ENCODE peak calls at places on chromosome 3, in ten cellular contexts. One of them, this sample, is unnamed. For H3K36me3, the result is how much of the 10 kb centered on the place peaks cover.

GRCh38 chr3:127690823-127691452 is 18.2 kb downstream of the ABTB1 start:
- DNase-seq in Peyer's patch: peak
- DNase-seq in HepG2: peak
- DNase-seq in mucosa of descending colon: peak
- DNase-seq in sigmoid colon: no peak
- DNase-seq in heart right ventricle: no peak
- DNase-seq in IMR-90: peak
- DNase-seq in CD8-positive, alpha-beta memory T cell: no peak
- DNase-seq in ovary: no peak
- DNase-seq in spleen: peak
- DNase-seq in this sample: peak

GRCh38 chr3:23751485-23751811 is 54.3 kb upstream of the UBE2E1 start:
- DNase-seq in Peyer's patch: no peak
- DNase-seq in HepG2: no peak
- DNase-seq in mucosa of descending colon: no peak
- DNase-seq in sigmoid colon: no peak
- DNase-seq in heart right ventricle: peak
- DNase-seq in IMR-90: no peak
- DNase-seq in CD8-positive, alpha-beta memory T cell: no peak
- DNase-seq in ovary: no peak
- DNase-seq in spleen: no peak
- DNase-seq in this sample: peak

GRCh38 chr3:65963787-65964707 is 74.7 kb downstream of the MAGI1 start:
- DNase-seq in Peyer's patch: no peak
- DNase-seq in HepG2: peak
- DNase-seq in mucosa of descending colon: no peak
- DNase-seq in sigmoid colon: no peak
- DNase-seq in heart right ventricle: no peak
- DNase-seq in IMR-90: peak
- DNase-seq in CD8-positive, alpha-beta memory T cell: no peak
- DNase-seq in ovary: no peak
- DNase-seq in spleen: no peak
- DNase-seq in this sample: peak

GRCh38 chr3:158539414-158540014 is 31.5 kb upstream of the MLF1 start:
- DNase-seq in Peyer's patch: no peak
- DNase-seq in HepG2: peak
- DNase-seq in mucosa of descending colon: no peak
- DNase-seq in sigmoid colon: no peak
- DNase-seq in heart right ventricle: peak
- DNase-seq in IMR-90: peak
- DNase-seq in CD8-positive, alpha-beta memory T cell: peak
- DNase-seq in ovary: no peak
- DNase-seq in spleen: no peak
- DNase-seq in this sample: peak

GRCh38 chr3:111846717-111847116 is 12.3 kb upstream of the PHLDB2 start:
- DNase-seq in Peyer's patch: no peak
- DNase-seq in HepG2: no peak
- DNase-seq in mucosa of descending colon: no peak
- DNase-seq in sigmoid colon: no peak
- DNase-seq in heart right ventricle: no peak
- DNase-seq in IMR-90: peak
- DNase-seq in CD8-positive, alpha-beta memory T cell: no peak
- DNase-seq in ovary: no peak
- DNase-seq in spleen: no peak
- DNase-seq in this sample: no peak

GRCh38 chr3:188294823-188295487 is 141.0 kb downstream of the LPP start:
- DNase-seq in Peyer's patch: no peak
- DNase-seq in HepG2: peak
- DNase-seq in mucosa of descending colon: no peak
- DNase-seq in sigmoid colon: no peak
- DNase-seq in heart right ventricle: peak
- DNase-seq in IMR-90: peak
- DNase-seq in CD8-positive, alpha-beta memory T cell: no peak
- DNase-seq in ovary: no peak
- DNase-seq in spleen: no peak
- DNase-seq in this sample: peak

GRCh38 chr3:151439652-151440125 is 21.2 kb downstream of the IGSF10 start:
- DNase-seq in Peyer's patch: no peak
- DNase-seq in HepG2: peak
- DNase-seq in mucosa of descending colon: no peak
- DNase-seq in sigmoid colon: no peak
- DNase-seq in heart right ventricle: peak
- DNase-seq in IMR-90: peak
- DNase-seq in CD8-positive, alpha-beta memory T cell: no peak
- DNase-seq in ovary: no peak
- DNase-seq in spleen: no peak
- DNase-seq in this sample: peak

GRCh38 chr3:142072851-142073250 is 76.5 kb downstream of the TFDP2 start:
- DNase-seq in Peyer's patch: no peak
- DNase-seq in HepG2: no peak
- DNase-seq in mucosa of descending colon: no peak
- DNase-seq in sigmoid colon: no peak
- DNase-seq in heart right ventricle: no peak
- DNase-seq in IMR-90: no peak
- DNase-seq in CD8-positive, alpha-beta memory T cell: no peak
- DNase-seq in ovary: no peak
- DNase-seq in spleen: no peak
- DNase-seq in this sample: no peak

GRCh38 chr3:73885862-73886261 is 261.1 kb upstream of the PDZRN3 start:
- DNase-seq in Peyer's patch: no peak
- DNase-seq in HepG2: no peak
- DNase-seq in mucosa of descending colon: no peak
- DNase-seq in sigmoid colon: no peak
- DNase-seq in heart right ventricle: no peak
- DNase-seq in IMR-90: no peak
- DNase-seq in CD8-positive, alpha-beta memory T cell: no peak
- DNase-seq in ovary: no peak
- DNase-seq in spleen: no peak
- DNase-seq in this sample: no peak

GRCh38 chr3:56899078-56899477 is 97.3 kb upstream of the ARHGEF3 start:
- DNase-seq in Peyer's patch: no peak
- DNase-seq in HepG2: no peak
- DNase-seq in mucosa of descending colon: no peak
- DNase-seq in sigmoid colon: no peak
- DNase-seq in heart right ventricle: no peak
- DNase-seq in IMR-90: no peak
- DNase-seq in CD8-positive, alpha-beta memory T cell: no peak
- DNase-seq in ovary: no peak
- DNase-seq in spleen: no peak
- DNase-seq in this sample: no peak

GRCh38 chr3:14455571-14456317 is 53.3 kb downstream of the SLC6A6 start:
- DNase-seq in Peyer's patch: no peak
- DNase-seq in HepG2: no peak
- DNase-seq in mucosa of descending colon: no peak
- DNase-seq in sigmoid colon: no peak
- DNase-seq in heart right ventricle: no peak
- DNase-seq in IMR-90: no peak
- DNase-seq in CD8-positive, alpha-beta memory T cell: no peak
- DNase-seq in ovary: no peak
- DNase-seq in spleen: no peak
- DNase-seq in this sample: no peak

GRCh38 chr3:38348903-38349302 is 2.3 kb downstream of the XYLB start:
- DNase-seq in Peyer's patch: no peak
- DNase-seq in HepG2: no peak
- DNase-seq in mucosa of descending colon: no peak
- DNase-seq in sigmoid colon: no peak
- DNase-seq in heart right ventricle: no peak
- DNase-seq in IMR-90: peak
- DNase-seq in CD8-positive, alpha-beta memory T cell: no peak
- DNase-seq in ovary: no peak
- DNase-seq in spleen: no peak
- DNase-seq in this sample: no peak

GRCh38 chr3:61736506-61736905 is 175.1 kb downstream of the PTPRG start:
- DNase-seq in Peyer's patch: no peak
- DNase-seq in HepG2: no peak
- DNase-seq in mucosa of descending colon: no peak
- DNase-seq in sigmoid colon: no peak
- DNase-seq in heart right ventricle: no peak
- DNase-seq in IMR-90: peak
- DNase-seq in CD8-positive, alpha-beta memory T cell: no peak
- DNase-seq in ovary: no peak
- DNase-seq in spleen: no peak
- DNase-seq in this sample: no peak

GRCh38 chr3:29695201-29695904 is 414.5 kb downstream of the RBMS3 start:
- DNase-seq in Peyer's patch: no peak
- DNase-seq in HepG2: no peak
- DNase-seq in mucosa of descending colon: no peak
- DNase-seq in sigmoid colon: peak
- DNase-seq in heart right ventricle: no peak
- DNase-seq in IMR-90: peak
- DNase-seq in CD8-positive, alpha-beta memory T cell: no peak
- DNase-seq in ovary: no peak
- DNase-seq in spleen: no peak
- DNase-seq in this sample: no peak

DNA sequence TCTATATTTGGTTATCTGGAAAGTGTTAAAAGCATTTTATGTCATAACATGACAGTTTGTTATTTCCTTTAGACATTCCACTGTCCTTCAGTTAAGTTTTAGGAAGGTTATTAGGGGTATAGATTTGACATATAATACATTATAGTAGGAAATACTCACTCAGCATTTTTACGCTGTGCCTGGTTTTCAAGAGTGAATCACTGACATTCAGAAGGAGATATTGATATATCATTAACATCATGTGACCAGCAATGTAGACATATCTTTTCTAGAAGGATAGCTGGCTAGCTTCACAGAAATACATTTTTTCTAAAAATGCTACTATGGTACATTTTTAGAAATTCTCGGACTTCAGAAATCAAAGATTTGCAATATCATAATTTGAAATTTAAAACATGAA is 57.6 kb downstream of the OPA1 start:
- DNase-seq in Peyer's patch: no peak
- DNase-seq in HepG2: no peak
- DNase-seq in mucosa of descending colon: no peak
- DNase-seq in sigmoid colon: no peak
- DNase-seq in heart right ventricle: no peak
- DNase-seq in IMR-90: no peak
- DNase-seq in CD8-positive, alpha-beta memory T cell: no peak
- DNase-seq in ovary: no peak
- DNase-seq in spleen: no peak
- DNase-seq in this sample: no peak
- H3K36me3 ChIP-seq in Peyer's patch: under half
- H3K36me3 ChIP-seq in HepG2: under half
- H3K36me3 ChIP-seq in mucosa of descending colon: under half
- H3K36me3 ChIP-seq in sigmoid colon: half or more
- H3K36me3 ChIP-seq in heart right ventricle: under half
- H3K36me3 ChIP-seq in IMR-90: under half
- H3K36me3 ChIP-seq in CD8-positive, alpha-beta memory T cell: under half
- H3K36me3 ChIP-seq in ovary: under half
- H3K36me3 ChIP-seq in spleen: half or more
- H3K36me3 ChIP-seq in this sample: under half

DNA sequence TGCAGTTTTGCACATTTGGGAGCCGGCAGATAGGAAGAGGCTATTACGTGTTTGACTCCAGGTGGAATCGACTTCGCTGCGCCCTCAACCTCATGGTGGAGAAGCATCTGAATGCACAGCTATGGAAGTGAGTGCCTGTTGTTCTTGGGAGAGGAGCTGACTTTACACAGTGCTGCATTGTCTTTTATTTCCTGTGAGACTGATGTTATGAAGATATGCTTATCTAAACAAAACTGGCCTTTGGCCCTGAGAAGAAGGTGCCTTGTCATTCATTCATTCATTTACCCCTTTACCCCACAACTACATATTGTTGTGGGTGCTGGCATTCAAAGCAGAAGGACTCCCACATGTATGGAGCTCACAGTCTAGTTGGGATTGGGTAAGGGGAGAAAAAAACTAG is 32.6 kb downstream of the PSMD6 start:
- DNase-seq in Peyer's patch: no peak
- DNase-seq in HepG2: peak
- DNase-seq in mucosa of descending colon: no peak
- DNase-seq in sigmoid colon: no peak
- DNase-seq in heart right ventricle: no peak
- DNase-seq in IMR-90: no peak
- DNase-seq in CD8-positive, alpha-beta memory T cell: no peak
- DNase-seq in ovary: no peak
- DNase-seq in spleen: no peak
- DNase-seq in this sample: no peak
- H3K36me3 ChIP-seq in Peyer's patch: under half
- H3K36me3 ChIP-seq in HepG2: half or more
- H3K36me3 ChIP-seq in mucosa of descending colon: under half
- H3K36me3 ChIP-seq in sigmoid colon: half or more
- H3K36me3 ChIP-seq in heart right ventricle: under half
- H3K36me3 ChIP-seq in IMR-90: under half
- H3K36me3 ChIP-seq in CD8-positive, alpha-beta memory T cell: half or more
- H3K36me3 ChIP-seq in ovary: under half
- H3K36me3 ChIP-seq in spleen: half or more
- H3K36me3 ChIP-seq in this sample: under half

GRCh38 chr3:47712398-47712797 is 69.3 kb downstream of the SMARCC1 start:
- DNase-seq in Peyer's patch: no peak
- DNase-seq in HepG2: no peak
- DNase-seq in mucosa of descending colon: no peak
- DNase-seq in sigmoid colon: no peak
- DNase-seq in heart right ventricle: no peak
- DNase-seq in IMR-90: no peak
- DNase-seq in CD8-positive, alpha-beta memory T cell: no peak
- DNase-seq in ovary: no peak
- DNase-seq in spleen: no peak
- DNase-seq in this sample: no peak

GRCh38 chr3:47714606-47715005 is 67.1 kb downstream of the SMARCC1 start:
- DNase-seq in Peyer's patch: no peak
- DNase-seq in HepG2: no peak
- DNase-seq in mucosa of descending colon: no peak
- DNase-seq in sigmoid colon: no peak
- DNase-seq in heart right ventricle: no peak
- DNase-seq in IMR-90: no peak
- DNase-seq in CD8-positive, alpha-beta memory T cell: no peak
- DNase-seq in ovary: no peak
- DNase-seq in spleen: no peak
- DNase-seq in this sample: no peak

GRCh38 chr3:47711596-47711995 is 70.1 kb downstream of the SMARCC1 start:
- DNase-seq in Peyer's patch: no peak
- DNase-seq in HepG2: no peak
- DNase-seq in mucosa of descending colon: no peak
- DNase-seq in sigmoid colon: no peak
- DNase-seq in heart right ventricle: no peak
- DNase-seq in IMR-90: no peak
- DNase-seq in CD8-positive, alpha-beta memory T cell: no peak
- DNase-seq in ovary: no peak
- DNase-seq in spleen: no peak
- DNase-seq in this sample: no peak

GRCh38 chr3:47715928-47716327 is 65.8 kb downstream of the SMARCC1 start:
- DNase-seq in Peyer's patch: no peak
- DNase-seq in HepG2: no peak
- DNase-seq in mucosa of descending colon: no peak
- DNase-seq in sigmoid colon: no peak
- DNase-seq in heart right ventricle: no peak
- DNase-seq in IMR-90: peak
- DNase-seq in CD8-positive, alpha-beta memory T cell: no peak
- DNase-seq in ovary: no peak
- DNase-seq in spleen: no peak
- DNase-seq in this sample: no peak

GRCh38 chr3:47713655-47714054 is 68.0 kb downstream of the SMARCC1 start:
- DNase-seq in Peyer's patch: no peak
- DNase-seq in HepG2: no peak
- DNase-seq in mucosa of descending colon: no peak
- DNase-seq in sigmoid colon: no peak
- DNase-seq in heart right ventricle: no peak
- DNase-seq in IMR-90: peak
- DNase-seq in CD8-positive, alpha-beta memory T cell: no peak
- DNase-seq in ovary: no peak
- DNase-seq in spleen: no peak
- DNase-seq in this sample: no peak
- H3K36me3 ChIP-seq in Peyer's patch: under half
- H3K36me3 ChIP-seq in HepG2: half or more
- H3K36me3 ChIP-seq in mucosa of descending colon: under half
- H3K36me3 ChIP-seq in sigmoid colon: half or more
- H3K36me3 ChIP-seq in heart right ventricle: under half
- H3K36me3 ChIP-seq in IMR-90: under half
- H3K36me3 ChIP-seq in CD8-positive, alpha-beta memory T cell: under half
- H3K36me3 ChIP-seq in ovary: under half
- H3K36me3 ChIP-seq in spleen: half or more
- H3K36me3 ChIP-seq in this sample: under half

GRCh38 chr3:195908439-195909293 is at the start of gene TNK2:
- DNase-seq in Peyer's patch: peak
- DNase-seq in HepG2: no peak
- DNase-seq in mucosa of descending colon: peak
- DNase-seq in sigmoid colon: peak
- DNase-seq in heart right ventricle: no peak
- DNase-seq in IMR-90: no peak
- DNase-seq in CD8-positive, alpha-beta memory T cell: peak
- DNase-seq in ovary: peak
- DNase-seq in spleen: peak
- DNase-seq in this sample: no peak
- H3K36me3 ChIP-seq in Peyer's patch: under half
- H3K36me3 ChIP-seq in HepG2: under half
- H3K36me3 ChIP-seq in mucosa of descending colon: under half
- H3K36me3 ChIP-seq in sigmoid colon: under half
- H3K36me3 ChIP-seq in heart right ventricle: under half
- H3K36me3 ChIP-seq in IMR-90: under half
- H3K36me3 ChIP-seq in CD8-positive, alpha-beta memory T cell: under half
- H3K36me3 ChIP-seq in ovary: under half
- H3K36me3 ChIP-seq in spleen: under half
- H3K36me3 ChIP-seq in this sample: under half